ENCODE peak calls at places on chromosomes 4 and X, in six cellular contexts. X is stomach; E is CD8-positive, alpha-beta T cell; D is breast epithelium; B is endothelial cell; R is ovary. Z is an unnamed sample.

GRCh38 chrX:51891821-51892551 is 1.4 kb upstream of the MAGED1 start:
- DNase-seq in R (peak; percentile 29), D (no peak), E (no peak), X (no peak), B (peak; percentile 10), Z (peak; percentile 85)

GRCh38 chr4:183960021-183960420 is 54.9 kb downstream of the STOX2 start:
- DNase-seq in B (peak; percentile 14), D (no peak), X (peak; percentile 65), E (no peak), R (peak; percentile 61), Z (no peak)

GRCh38 chr4:152106113-152106763 is 345.4 kb upstream of the GATB start:
- DNase-seq in D (no peak), E (no peak), B (peak; percentile 28), R (peak; percentile 51), X (peak; percentile 66), Z (peak; percentile 97)

GRCh38 chrX:68692651-68693050 is 45.2 kb downstream of the STARD8 start:
- DNase-seq in D (no peak), E (no peak), X (no peak), B (no peak), R (no peak), Z (peak; percentile 31)

GRCh38 chr4:88953400-88953799 is 103.6 kb downstream of the FAM13A start:
- DNase-seq in B (no peak), D (no peak), X (no peak), E (no peak), R (no peak), Z (no peak)

GRCh38 chr4:126405369-126405982 is 1090.7 kb downstream of the FAT4 start:
- DNase-seq in E (no peak), B (no peak), D (no peak), X (no peak), R (no peak), Z (peak; percentile 12)

GRCh38 chr4:8405516-8405875 is 35.0 kb downstream of the ACOX3 start:
- DNase-seq in R (no peak), E (no peak), D (no peak), X (no peak), B (no peak), Z (no peak)

GRCh38 chrX:38985375-38985774 is 184.1 kb downstream of the MID1IP1 start:
- DNase-seq in E (no peak), D (no peak), X (no peak), B (no peak), R (no peak), Z (no peak)

GRCh38 chrX:7088968-7089615 is 58.4 kb upstream of the STS start:
- DNase-seq in D (no peak), E (peak; percentile 68), B (no peak), R (no peak), X (no peak), Z (no peak)

GRCh38 chr4:140695483-140695882 is 60.7 kb downstream of the TBC1D9 start:
- DNase-seq in R (no peak), B (no peak), E (no peak), D (no peak), X (no peak), Z (no peak)

GRCh38 chr4:93731448-93731847 is 97.1 kb upstream of the ATOH1 start:
- DNase-seq in X (no peak), E (no peak), D (no peak), B (no peak), R (no peak), Z (no peak)

GRCh38 chr4:55069248-55069647 is 56.1 kb downstream of the KDR start:
- DNase-seq in D (no peak), X (no peak), E (no peak), B (no peak), R (no peak), Z (no peak)

GRCh38 chr4:95087657-95088455 is 330.1 kb downstream of the BMPR1B start:
- DNase-seq in E (no peak), X (no peak), D (no peak), B (no peak), R (no peak), Z (no peak)

GRCh38 chrX:48998391-48998790 is 3.7 kb downstream of the GRIPAP1 start:
- DNase-seq in B (no peak), X (no peak), E (no peak), D (no peak), R (no peak), Z (no peak)
- TF ChIP-seq CTCF in B (no peak), X (no peak), E (no peak), D (no peak), R (no peak), Z (no peak)

DNA sequence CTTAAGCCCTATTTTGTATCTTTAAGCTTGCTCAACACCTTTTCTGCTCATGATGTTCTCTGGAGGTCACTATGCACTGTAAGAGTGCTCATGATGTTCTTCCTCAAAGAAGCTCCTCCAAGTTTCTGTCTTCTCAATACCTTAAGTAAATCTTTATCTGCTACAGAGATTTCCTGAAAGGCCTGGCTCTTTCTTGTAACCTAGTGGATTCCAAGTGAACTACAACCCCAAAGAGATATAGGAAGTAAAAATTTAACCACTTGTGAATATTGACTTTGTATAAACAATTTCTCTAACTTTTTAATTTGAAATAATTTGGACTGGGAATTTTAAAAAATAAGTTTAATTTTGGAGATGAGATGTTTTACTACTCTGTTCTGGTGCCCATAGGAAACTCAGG is 39.3 kb upstream of the XK start:
- DNase-seq in X (no peak), R (no peak), B (no peak), D (no peak), E (no peak), Z (no peak)
- TF ChIP-seq CTCF in X (peak; percentile 6), R (no peak), B (peak; percentile 43), D (no peak), E (no peak), Z (peak; percentile 13)

GRCh38 chrX:152656890-152657289 is 19.2 kb downstream of the GABRQ start:
- DNase-seq in R (no peak), D (no peak), E (no peak), B (no peak), X (no peak), Z (no peak)

GRCh38 chrX:152656087-152656486 is 18.4 kb downstream of the GABRQ start:
- DNase-seq in X (no peak), R (no peak), D (no peak), B (no peak), E (no peak), Z (no peak)

GRCh38 chrX:152652467-152652866 is 14.8 kb downstream of the GABRQ start:
- DNase-seq in R (no peak), D (no peak), B (no peak), E (no peak), X (no peak), Z (no peak)

GRCh38 chrX:152663086-152663485 is 25.4 kb downstream of the GABRQ start:
- DNase-seq in D (no peak), B (no peak), R (no peak), X (no peak), E (no peak), Z (no peak)

GRCh38 chrX:152658302-152658701 is 20.6 kb downstream of the GABRQ start:
- DNase-seq in X (no peak), D (no peak), B (peak; percentile 25), R (no peak), E (no peak), Z (no peak)
- TF ChIP-seq CTCF in X (no peak), D (no peak), B (no peak), R (no peak), E (no peak), Z (no peak)

GRCh38 chrX:153925387-153925738 is 701 bp downstream of the ARHGAP4 start:
- DNase-seq in R (no peak), X (no peak), D (no peak), E (no peak), B (no peak), Z (no peak)

GRCh38 chrX:153922932-153923857 is 2.9 kb downstream of the ARHGAP4 start:
- DNase-seq in R (peak; percentile 93), X (peak; percentile 88), D (peak; percentile 77), B (no peak), E (no peak), Z (peak; percentile 33)

GRCh38 chrX:153922286-153922573 is 3.8 kb downstream of the ARHGAP4 start:
- DNase-seq in E (no peak), X (no peak), D (no peak), B (no peak), R (no peak), Z (no peak)

GRCh38 chrX:153925739-153926593 is at the start of gene ARHGAP4:
- DNase-seq in B (no peak), E (peak; percentile 73), X (no peak), D (no peak), R (no peak), Z (no peak)

DNA sequence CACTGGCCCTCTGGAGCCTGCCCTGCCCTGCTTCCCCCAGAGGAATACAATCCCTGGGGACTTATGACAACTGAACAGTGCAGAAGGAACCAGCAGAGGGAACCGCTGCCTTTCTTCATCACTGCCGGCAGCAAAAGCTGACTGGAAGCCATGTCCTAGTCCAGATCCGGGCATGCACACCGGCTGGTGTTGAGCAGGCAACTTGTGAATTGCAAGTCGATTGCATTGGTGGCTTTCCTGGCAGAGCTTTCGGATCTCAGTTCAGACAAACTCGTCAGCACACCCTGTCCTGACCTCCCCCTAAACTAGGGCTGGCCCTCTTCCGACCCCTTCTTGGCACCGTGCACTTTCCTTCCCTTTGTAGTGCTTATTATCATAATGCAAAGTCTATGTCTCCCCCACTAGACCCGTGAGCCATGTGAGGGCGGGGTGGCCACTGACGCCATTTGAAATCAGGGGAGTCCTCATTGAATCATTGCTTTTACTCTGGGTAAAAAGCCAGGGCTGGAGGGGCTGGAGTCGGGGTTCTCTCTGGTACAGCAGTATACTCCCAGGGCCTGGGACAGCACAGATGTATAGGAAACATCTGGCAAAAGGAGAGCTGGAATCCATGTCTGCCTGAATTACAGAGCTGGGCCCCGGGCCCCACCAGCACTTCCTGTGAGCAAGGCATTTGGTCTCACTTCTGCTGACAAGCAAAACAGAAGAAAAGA is 1.8 kb downstream of the ARHGAP4 start:
- DNase-seq in R (no peak), E (no peak), B (no peak), D (no peak), X (peak; percentile 44), Z (peak; percentile 47)
- TF ChIP-seq CTCF in R (no peak), E (peak; percentile 38), B (no peak), D (no peak), X (no peak), Z (peak; percentile 36)

DNA sequence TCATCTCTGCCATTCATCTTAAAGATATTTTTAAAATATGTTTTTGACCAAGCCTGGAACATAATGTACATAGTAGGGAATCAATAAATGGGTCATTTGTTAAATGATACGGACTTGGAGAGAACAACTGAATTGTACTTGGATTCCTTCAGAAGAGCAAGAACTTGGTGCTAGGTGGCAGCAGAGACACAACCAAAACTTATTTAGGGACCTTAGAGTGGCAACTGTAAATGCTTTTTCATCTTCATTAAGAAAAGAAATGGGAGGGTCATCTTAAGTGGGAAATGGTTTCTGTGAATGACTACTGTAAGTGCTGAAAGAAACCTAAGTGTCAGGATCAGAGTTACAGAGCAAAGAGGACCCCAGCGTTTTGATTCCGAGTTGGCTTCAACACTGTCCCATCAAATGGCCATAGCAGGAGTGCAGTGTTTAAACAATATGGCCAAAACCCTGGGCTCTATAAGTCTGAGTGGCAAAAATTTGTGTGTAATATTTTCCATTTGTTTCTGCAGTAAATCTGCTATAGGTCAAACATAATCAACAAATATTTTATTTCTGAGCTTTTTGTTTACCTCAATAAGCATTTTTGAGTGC is 213.6 kb downstream of the PALLD start:
- DNase-seq in B (no peak), E (no peak), R (peak; percentile 56), X (peak; percentile 40), D (no peak), Z (peak; percentile 54)
- TF ChIP-seq CTCF in B (no peak), E (no peak), R (peak; percentile 69), X (peak; percentile 52), D (peak; percentile 41), Z (peak; percentile 78)